ENCODE peak calls at places on chromosome 17, in four cellular contexts. A, I, E and L are unnamed samples.

GRCh38 chr17:30908717-30909420 is 2.8 kb upstream of the TEFM start:
- DNase-seq in E (no peak), I (no peak), A (no peak), L (peak; percentile 42)

GRCh38 chr17:39704821-39705551 is 5.1 kb downstream of the ERBB2 start:
- DNase-seq in E (no peak), A (peak; percentile 31), I (peak; percentile 33), L (no peak)

GRCh38 chr17:3886776-3887175 is 6.1 kb downstream of the CAMKK1 start:
- DNase-seq in A (no peak), I (no peak), E (no peak), L (no peak)

GRCh38 chr17:66405836-66406679 is 103.6 kb downstream of the PRKCA start:
- DNase-seq in E (no peak), A (peak; percentile 20), I (peak; percentile 54), L (no peak)

GRCh38 chr17:51722994-51723393 is 435.5 kb downstream of the CA10 start:
- DNase-seq in A (no peak), I (no peak), E (no peak), L (no peak)

GRCh38 chr17:81378941-81379511 is 16.2 kb upstream of the BAHCC1 start:
- DNase-seq in E (no peak), A (no peak), I (no peak), L (no peak)

GRCh38 chr17:73593249-73593965 is 50.8 kb downstream of the SDK2 start:
- DNase-seq in E (no peak), A (no peak), I (no peak), L (no peak)

GRCh38 chr17:29645516-29646051 is 22.9 kb upstream of the CORO6 start:
- DNase-seq in A (peak; percentile 97), E (peak; percentile 64), I (peak; percentile 96), L (no peak)

GRCh38 chr17:36977568-36977967 is 28.8 kb downstream of the AATF start:
- DNase-seq in I (no peak), A (no peak), E (no peak), L (no peak)

GRCh38 chr17:74437702-74438101 is 5.8 kb downstream of the GPRC5C start:
- DNase-seq in E (no peak), A (no peak), I (no peak), L (no peak)

GRCh38 chr17:55870044-55870443 is 119.2 kb downstream of the PCTP start:
- DNase-seq in A (no peak), I (no peak), E (no peak), L (no peak)

GRCh38 chr17:83055911-83056582 is 23.4 kb upstream of the METRNL start:
- DNase-seq in I (peak; percentile 82), E (peak; percentile 59), A (peak; percentile 52), L (no peak)

GRCh38 chr17:70059649-70060048 is 15.4 kb upstream of the KCNJ16 start:
- DNase-seq in I (no peak), A (no peak), E (no peak), L (no peak)

GRCh38 chr17:6482105-6482455 is 37.8 kb downstream of the PIMREG start:
- DNase-seq in A (no peak), I (no peak), E (no peak), L (no peak)

GRCh38 chr17:69175812-69176517 is 34.3 kb upstream of the ABCA6 start:
- DNase-seq in A (peak; percentile 80), I (peak; percentile 88), E (peak; percentile 54), L (no peak)

GRCh38 chr17:65408050-65408449 is 153.4 kb downstream of the AXIN2 start:
- DNase-seq in E (no peak), I (no peak), A (no peak), L (no peak)

GRCh38 chr17:82807101-82807500 is 32.7 kb downstream of the ZNF750 start:
- DNase-seq in A (no peak), I (no peak), E (no peak), L (no peak)

GRCh38 chr17:7046127-7046724 is 2.3 kb upstream of the SLC16A11 start:
- DNase-seq in E (no peak), A (no peak), I (no peak), L (no peak)

GRCh38 chr17:38719943-38720641 is 10.0 kb upstream of the CISD3 start:
- DNase-seq in I (no peak), E (no peak), A (no peak), L (no peak)

GRCh38 chr17:57357392-57357784 is 101.1 kb downstream of the MSI2 start:
- DNase-seq in I (no peak), E (no peak), A (no peak), L (no peak)

GRCh38 chr17:57968456-57968855 is 13.2 kb upstream of the CUEDC1 start:
- DNase-seq in E (no peak), I (no peak), A (no peak), L (no peak)

GRCh38 chr17:44353656-44354331 is 8.7 kb downstream of the GRN start:
- DNase-seq in E (no peak), I (no peak), A (no peak), L (peak; percentile 68)

GRCh38 chr17:57603978-57604377 is 141.1 kb downstream of the CCDC182 start:
- DNase-seq in E (no peak), A (no peak), I (no peak), L (no peak)

GRCh38 chr17:65108152-65108551 is 29.0 kb upstream of the RGS9 start:
- DNase-seq in E (no peak), A (no peak), I (no peak), L (no peak)

GRCh38 chr17:65194670-65195334 is 57.6 kb downstream of the RGS9 start:
- DNase-seq in E (no peak), I (no peak), A (peak; percentile 20), L (no peak)

GRCh38 chr17:34651267-34651955 is 72.0 kb downstream of the TMEM132E start:
- DNase-seq in A (no peak), E (no peak), I (no peak), L (no peak)

GRCh38 chr17:77828749-77829539 is 129.6 kb upstream of the TNRC6C start:
- DNase-seq in I (no peak), E (no peak), A (no peak), L (no peak)

GRCh38 chr17:55140751-55141150 is 124.0 kb upstream of the HLF start:
- DNase-seq in E (no peak), A (no peak), I (no peak), L (no peak)

GRCh38 chr17:28228986-28229729 is 89.8 kb upstream of the TMEM97 start:
- DNase-seq in I (no peak), E (no peak), A (no peak), L (no peak)

GRCh38 chr17:74433421-74434121 is 1.7 kb downstream of the GPRC5C start:
- DNase-seq in E (no peak), I (no peak), A (peak; percentile 49), L (no peak)

GRCh38 chr17:82031303-82031884 is at the start of gene RAC3:
- DNase-seq in I (peak; percentile 31), A (peak; percentile 36), E (no peak), L (peak; percentile 78)

GRCh38 chr17:64480951-64481350 is 15.9 kb downstream of the POLG2 start:
- DNase-seq in A (no peak), I (no peak), E (no peak), L (no peak)

GRCh38 chr17:83185023-83186002 is 105.9 kb downstream of the METRNL start:
- DNase-seq in I (no peak), E (no peak), A (no peak), L (no peak)

GRCh38 chr17:77206125-77206523 is 65.4 kb downstream of the SEC14L1 start:
- DNase-seq in E (no peak), A (no peak), I (no peak), L (no peak)

GRCh38 chr17:51805220-51805619 is 353.3 kb downstream of the CA10 start:
- DNase-seq in A (no peak), E (no peak), I (no peak), L (no peak)

GRCh38 chr17:269616-270514 is 82.7 kb downstream of the RPH3AL start:
- DNase-seq in E (no peak), I (no peak), A (no peak), L (no peak)

GRCh38 chr17:57256708-57257112 is 387 bp downstream of the MSI2 start:
- DNase-seq in A (peak; percentile 22), I (peak; percentile 15), E (no peak), L (no peak)

GRCh38 chr17:41013606-41014005 is 4.7 kb upstream of the KRTAP3-1 start:
- DNase-seq in E (peak; percentile 46), A (no peak), I (peak; percentile 9), L (no peak)

DNA sequence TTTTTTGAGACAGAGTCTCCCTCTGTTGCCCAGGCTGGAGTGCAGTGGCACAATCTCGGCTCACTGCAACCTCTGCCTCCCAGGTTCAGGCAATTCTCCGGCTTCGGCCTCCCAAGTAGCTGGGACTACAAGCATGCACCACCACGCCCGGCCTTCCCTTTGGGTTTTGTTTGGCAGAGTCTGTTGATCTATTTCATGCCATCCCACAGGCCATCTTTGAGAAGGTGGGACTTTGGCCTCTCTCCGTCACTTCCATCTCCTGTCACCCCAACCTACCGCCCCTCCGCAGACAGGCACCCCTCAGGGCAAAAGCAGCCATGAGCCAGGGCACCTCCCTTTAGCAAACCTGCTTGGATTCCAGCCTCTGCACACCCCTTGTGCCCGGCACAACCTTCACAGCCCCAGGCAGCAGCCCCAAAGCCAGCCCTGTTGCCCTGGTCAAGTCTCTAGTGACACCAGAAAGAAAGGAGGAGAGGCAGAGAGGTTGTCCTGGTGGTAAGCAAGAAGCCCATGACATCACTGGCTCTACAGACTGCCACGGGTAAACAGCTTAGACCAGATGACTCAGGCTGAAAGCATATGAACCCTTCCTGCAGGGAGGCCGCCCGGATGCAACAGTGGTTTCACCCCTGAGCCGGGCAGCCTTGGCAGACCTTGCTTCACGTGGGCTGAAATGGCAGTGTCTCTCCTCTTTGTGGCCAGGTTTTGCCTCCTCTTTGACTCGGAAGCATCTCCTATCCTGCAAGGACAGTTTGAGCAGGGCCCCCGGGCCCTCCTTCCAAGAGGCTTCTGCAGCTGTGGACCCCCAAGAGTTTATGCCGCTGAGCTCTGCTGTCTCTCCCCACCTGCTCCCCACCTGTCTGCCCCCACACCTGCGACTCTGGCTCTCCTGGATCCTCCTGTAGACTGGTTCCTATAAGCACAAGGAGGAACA is 8.1 kb upstream of the TIMP2 start:
- DNase-seq in E (peak; percentile 93), A (peak; percentile 96), I (peak; percentile 98), L (peak; percentile 59)
- TF ChIP-seq CTCF in E (no peak), A (no peak), I (no peak), L (no peak)

GRCh38 chr17:63120406-63120805 is 154.4 kb downstream of the TANC2 start:
- DNase-seq in E (no peak), I (peak; percentile 28), A (peak; percentile 22), L (no peak)

GRCh38 chr17:63113167-63113566 is 147.1 kb downstream of the TANC2 start:
- DNase-seq in E (no peak), A (peak; percentile 11), I (peak; percentile 21), L (no peak)

GRCh38 chr17:63116967-63117366 is 150.9 kb downstream of the TANC2 start:
- DNase-seq in E (no peak), I (peak; percentile 72), A (peak; percentile 61), L (no peak)

GRCh38 chr17:63117431-63117830 is 151.4 kb downstream of the TANC2 start:
- DNase-seq in I (no peak), E (no peak), A (no peak), L (no peak)

GRCh38 chr17:63116228-63116627 is 150.2 kb downstream of the TANC2 start:
- DNase-seq in I (no peak), A (no peak), E (no peak), L (no peak)
- TF ChIP-seq CTCF in I (no peak), A (no peak), E (no peak), L (no peak)

GRCh38 chr17:48051706-48052486 is 3.7 kb downstream of the NFE2L1 start:
- DNase-seq in E (peak; percentile 57), A (peak; percentile 98), I (peak; percentile 85), L (no peak)
- TF ChIP-seq CTCF in E (peak; percentile 33), A (peak; percentile 18), I (peak; percentile 10), L (no peak)

GRCh38 chr17:79874329-79874981 is 35.2 kb upstream of the CBX4 start:
- DNase-seq in A (peak; percentile 39), E (no peak), I (peak; percentile 15), L (peak; percentile 73)
- TF ChIP-seq CTCF in A (peak; percentile 59), E (peak; percentile 44), I (peak; percentile 34), L (no peak)